ENCODE peak calls at places on chromosomes 16 and 17, in four cellular contexts. P is brain microvascular endothelial cell, K is thoracic aorta, L is AG09309. T is an unnamed sample.

GRCh38 chr16:4094138-4094773 is 22.0 kb downstream of the ADCY9 start:
- DNase-seq in L (no peak), P (no peak), K (no peak), T (no peak)

GRCh38 chr17:66775262-66775661 is 59.7 kb upstream of the CACNG5 start:
- DNase-seq in K (no peak), L (no peak), P (no peak), T (no peak)

GRCh38 chr17:65055280-65055707 is 1.2 kb downstream of the GNA13 start:
- DNase-seq in L (no peak), P (no peak), K (no peak), T (no peak)

GRCh38 chr16:6300523-6300922 is 1032.1 kb upstream of the RBFOX1 start:
- DNase-seq in L (no peak), K (no peak), P (no peak), T (no peak)

GRCh38 chr16:1193825-1194581 is 31.1 kb downstream of the TPSG1 start:
- DNase-seq in K (no peak), P (no peak), L (no peak), T (no peak)

GRCh38 chr17:1813088-1813487 is 16.6 kb downstream of the SMYD4 start:
- DNase-seq in L (peak), K (no peak), P (no peak), T (no peak)

GRCh38 chr16:53378138-53378537 is 56.1 kb upstream of the RBL2 start:
- DNase-seq in P (no peak), K (no peak), L (no peak), T (no peak)

GRCh38 chr17:38870259-38871165 is 654 bp downstream of the LASP1 start:
- DNase-seq in L (no peak), P (no peak), K (peak), T (no peak)

GRCh38 chr16:19574625-19575024 is 19.1 kb downstream of the VPS35L start:
- DNase-seq in K (no peak), L (no peak), P (no peak), T (no peak)

GRCh38 chr17:32608267-32608666 is 121.5 kb downstream of the CDK5R1 start:
- DNase-seq in P (no peak), K (no peak), L (no peak), T (no peak)

GRCh38 chr17:32610943-32611342 is 124.2 kb downstream of the CDK5R1 start:
- DNase-seq in P (no peak), K (no peak), L (no peak), T (no peak)

GRCh38 chr17:32610027-32610650 is 123.3 kb downstream of the CDK5R1 start:
- DNase-seq in K (no peak), P (no peak), L (no peak), T (no peak)

GRCh38 chr17:32609085-32609484 is 122.3 kb downstream of the CDK5R1 start:
- DNase-seq in K (no peak), L (no peak), P (no peak), T (no peak)

DNA sequence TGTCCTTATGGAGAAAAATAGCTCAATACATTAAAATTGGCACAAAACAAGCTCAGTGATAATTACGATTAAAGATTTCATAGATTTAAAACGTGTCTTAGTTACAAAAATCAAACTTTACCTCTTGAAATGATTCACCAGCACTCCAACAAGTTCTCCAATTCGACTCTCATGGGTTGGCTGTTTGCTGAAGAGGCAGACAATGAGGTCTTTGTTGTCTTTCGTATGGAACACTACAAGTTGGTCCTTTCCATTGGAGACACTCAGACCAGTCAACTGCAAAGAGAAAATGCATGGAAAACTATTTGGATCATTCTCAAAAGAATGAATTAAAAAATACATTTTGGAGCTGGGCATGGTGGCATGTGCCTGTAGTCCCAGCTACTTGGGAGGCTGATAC is 118.2 kb downstream of the CDK5R1 start:
- DNase-seq in L (no peak), P (no peak), K (no peak), T (no peak)
- TF ChIP-seq CTCF in L (no peak), P (no peak), K (no peak), T (no peak)

GRCh38 chr17:29618272-29619065 is 4.2 kb downstream of the CORO6 start:
- DNase-seq in P (no peak), K (no peak), L (no peak), T (no peak)
- H3K4me3 ChIP-seq in P (no peak), K (peak), L (no peak), T (no peak)

DNA sequence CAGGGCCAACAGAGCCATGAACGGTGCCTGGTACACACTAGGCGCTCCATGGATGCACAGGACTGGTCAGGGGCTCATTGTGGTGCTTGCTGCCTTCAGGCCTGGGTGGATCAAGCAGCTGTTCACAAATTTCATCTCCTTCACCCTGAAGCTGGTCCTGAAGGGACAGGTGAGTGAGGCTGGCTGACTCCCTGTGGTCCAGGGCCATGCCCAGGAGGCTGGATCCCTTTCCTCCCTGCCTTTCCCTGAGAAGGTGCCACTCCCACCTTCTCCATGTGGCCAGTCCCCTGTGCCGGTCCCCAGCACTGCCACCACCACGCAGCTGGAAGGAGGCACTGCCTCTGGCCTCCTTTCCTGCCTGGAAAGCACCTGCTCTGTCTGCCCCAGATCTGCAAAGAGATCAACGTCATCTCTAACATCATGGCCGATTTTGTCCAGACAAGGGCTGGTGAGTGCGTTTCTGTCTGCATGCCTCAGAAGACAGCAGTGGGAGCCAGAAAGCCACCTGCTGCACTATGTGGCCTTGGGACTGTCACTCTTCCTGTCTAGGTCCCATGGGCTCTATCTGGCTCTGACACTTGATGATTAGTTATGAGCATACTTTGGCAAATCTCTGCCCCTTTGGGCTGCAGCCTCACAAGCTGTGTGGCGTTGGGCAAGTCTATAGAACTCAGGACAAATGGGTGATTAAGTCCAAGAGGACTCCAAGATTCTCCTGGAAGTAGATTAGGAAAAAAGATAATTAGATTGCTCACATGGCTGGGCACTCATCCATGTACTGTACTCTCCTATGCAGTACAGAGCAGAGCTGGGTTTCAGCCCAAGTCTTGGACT is 9.4 kb downstream of the CETP start:
- DNase-seq in K (no peak), L (no peak), P (no peak), T (no peak)
- TF ChIP-seq CTCF in K (no peak), L (no peak), P (no peak), T (no peak)

GRCh38 chr17:44792276-44792675 is 33.5 kb downstream of the ADAM11 start:
- DNase-seq in P (peak), L (no peak), K (no peak), T (no peak)
- H3K4me3 ChIP-seq in P (no peak), L (no peak), K (no peak), T (no peak)

T was measured in retinal pigment epithelial cell.